ENCODE peak calls at places on chromosomes 3 and 15, in nine cellular contexts. K, F, Y, N, R, M, Z, S and A are unnamed samples.
A peak's percentile ranks its signal among the peaks of the same experiment; 100 is the strongest.

GRCh38 chr3:65226287-65226686 is 538.5 kb upstream of the ADAMTS9 start:
- DNase-seq in Z (no peak), Y (no peak), S (no peak), R (no peak), N (no peak), M (no peak), F (no peak), K (no peak), A (no peak)

GRCh38 chr3:14203521-14204079 is 25.0 kb downstream of the LSM3 start:
- DNase-seq in S (no peak), N (peak; percentile 66), Y (peak; percentile 62), Z (peak; percentile 55), K (peak; percentile 76), F (no peak), M (no peak), R (peak; percentile 56), A (peak; percentile 74)

GRCh38 chr3:120615863-120616599 is 19.9 kb downstream of the NDUFB4 start:
- DNase-seq in S (no peak), Y (no peak), R (no peak), K (peak; percentile 99), F (no peak), M (peak; percentile 40), N (peak; percentile 61), Z (no peak), A (no peak)

GRCh38 chr3:23819599-23820360 is 14.0 kb downstream of the UBE2E1 start:
- DNase-seq in R (no peak), M (no peak), S (no peak), Z (no peak), N (no peak), Y (no peak), K (no peak), F (no peak), A (no peak)

GRCh38 chr15:25671132-25671531 is 192.0 kb downstream of the ATP10A start:
- DNase-seq in F (peak; percentile 71), M (no peak), N (no peak), Y (no peak), K (peak; percentile 37), S (no peak), R (no peak), Z (no peak), A (no peak)

GRCh38 chr3:76063019-76063418 is 277.7 kb upstream of the ZNF717 start:
- DNase-seq in M (no peak), Z (no peak), F (no peak), R (no peak), S (peak; percentile 59), Y (peak; percentile 73), K (no peak), N (no peak), A (no peak)

GRCh38 chr3:170863768-170864167 is 6.2 kb downstream of the RPL22L1 start:
- DNase-seq in R (no peak), Z (no peak), K (no peak), F (no peak), N (no peak), M (no peak), S (no peak), Y (no peak), A (no peak)

GRCh38 chr3:50164056-50164455 is 8.9 kb downstream of the SEMA3F start:
- DNase-seq in R (no peak), F (peak; percentile 96), Z (no peak), K (peak; percentile 95), Y (peak; percentile 84), M (peak; percentile 41), N (no peak), S (peak; percentile 96), A (no peak)

GRCh38 chr15:58839485-58839884 is 68.4 kb downstream of the MINDY2 start:
- DNase-seq in N (no peak), Z (no peak), M (no peak), S (no peak), Y (peak; percentile 14), F (no peak), R (no peak), K (no peak), A (peak; percentile 31)

GRCh38 chr3:175199961-175200360 is 340.8 kb downstream of the NAALADL2 start:
- DNase-seq in F (no peak), Y (no peak), S (no peak), M (no peak), K (peak; percentile 4), R (no peak), N (no peak), Z (no peak), A (no peak)

GRCh38 chr3:6994081-6994668 is 133.3 kb downstream of the GRM7 start:
- DNase-seq in S (no peak), K (no peak), N (no peak), Z (no peak), M (no peak), F (no peak), Y (no peak), R (no peak), A (no peak)

GRCh38 chr3:107680698-107681097 is 157.9 kb downstream of the BBX start:
- DNase-seq in Z (no peak), M (no peak), S (no peak), Y (no peak), N (no peak), F (no peak), R (no peak), K (peak; percentile 25), A (no peak)

GRCh38 chr3:140416686-140417085 is 261.2 kb upstream of the TRIM42 start:
- DNase-seq in Y (no peak), N (no peak), M (no peak), R (no peak), Z (no peak), S (no peak), K (no peak), F (no peak), A (no peak)

GRCh38 chr3:65894679-65895078 is 144.0 kb downstream of the MAGI1 start:
- DNase-seq in Z (no peak), N (no peak), Y (peak; percentile 58), K (peak; percentile 73), S (no peak), F (no peak), M (no peak), R (no peak), A (no peak)

GRCh38 chr15:74275957-74276356 is 39.8 kb downstream of the CCDC33 start:
- DNase-seq in Z (no peak), N (no peak), S (no peak), R (no peak), Y (no peak), F (no peak), M (no peak), K (no peak), A (no peak)

GRCh38 chr15:91891101-91891500 is 37.6 kb downstream of the SLCO3A1 start:
- DNase-seq in S (no peak), Y (no peak), M (no peak), K (no peak), R (no peak), N (no peak), Z (no peak), F (no peak), A (no peak)

GRCh38 chr3:159237221-159237620 is 435.4 kb downstream of the MFSD1 start:
- DNase-seq in F (no peak), K (no peak), Y (no peak), M (no peak), S (no peak), N (no peak), Z (no peak), R (no peak), A (no peak)

GRCh38 chr3:186772281-186772885 is 11.0 kb upstream of the EIF4A2 start:
- DNase-seq in N (peak; percentile 30), F (no peak), M (no peak), S (no peak), K (no peak), Y (no peak), R (no peak), Z (no peak), A (no peak)

GRCh38 chr3:86988986-86989385 is 2.0 kb downstream of the VGLL3 start:
- DNase-seq in M (no peak), K (no peak), R (no peak), Y (no peak), S (no peak), F (no peak), Z (no peak), N (no peak), A (no peak)

GRCh38 chr3:167716920-167717319 is 17.8 kb downstream of the PDCD10 start:
- DNase-seq in M (no peak), F (no peak), S (no peak), K (no peak), R (no peak), Y (no peak), Z (no peak), N (no peak), A (no peak)

GRCh38 chr3:59937206-59937605 is 887.4 kb upstream of the CFAP20DC start:
- DNase-seq in M (no peak), K (no peak), Z (no peak), S (no peak), N (no peak), Y (no peak), R (no peak), F (no peak), A (no peak)

GRCh38 chr3:109050591-109051167 is 67.3 kb downstream of the MORC1 start:
- DNase-seq in Y (peak; percentile 23), Z (no peak), N (peak; percentile 17), R (no peak), S (no peak), M (no peak), F (no peak), K (no peak), A (peak; percentile 35)

GRCh38 chr3:177905895-177906511 is 630.2 kb upstream of the KCNMB2 start:
- DNase-seq in N (no peak), F (no peak), S (no peak), R (no peak), K (peak; percentile 82), Z (no peak), Y (peak; percentile 5), M (no peak), A (no peak)
- TF ChIP-seq CTCF in N (no peak), F (no peak), S (no peak), R (no peak), K (peak; percentile 21), Z (no peak), Y (no peak), M (peak; percentile 15), A (no peak)

GRCh38 chr15:93486407-93487117 is 397.6 kb upstream of the RGMA start:
- DNase-seq in R (no peak), Z (no peak), K (no peak), N (no peak), S (no peak), Y (no peak), M (no peak), F (no peak), A (no peak)
- TF ChIP-seq CTCF in R (no peak), Z (no peak), K (no peak), N (no peak), S (no peak), Y (no peak), M (no peak), F (no peak), A (no peak)

DNA sequence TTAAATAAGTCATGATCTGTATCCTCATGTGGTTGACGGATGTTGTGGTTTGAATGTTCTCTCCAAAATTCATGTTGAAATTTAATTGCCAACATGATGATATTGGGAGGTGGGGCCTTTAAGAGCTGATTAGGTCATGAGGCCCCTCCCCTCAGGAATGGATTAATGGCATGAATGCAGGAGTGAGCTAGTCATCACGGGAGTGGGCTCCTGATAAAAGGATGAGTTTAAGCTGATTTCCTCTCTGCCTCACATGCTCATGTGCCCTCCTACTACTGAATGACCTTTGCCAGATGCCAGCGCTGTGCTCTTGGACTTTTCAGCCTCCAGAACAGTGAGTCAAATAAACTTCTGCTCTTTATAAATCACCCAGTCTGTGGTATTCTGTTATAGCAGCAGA is 111.2 kb downstream of the MYO5A start:
- DNase-seq in Z (no peak), Y (peak; percentile 16), K (no peak), S (no peak), N (no peak), F (no peak), M (no peak), R (no peak), A (no peak)
- TF ChIP-seq CTCF in Z (no peak), Y (no peak), K (no peak), S (no peak), N (no peak), F (no peak), M (no peak), R (no peak), A (no peak)

GRCh38 chr3:11662392-11662990 is 18.8 kb upstream of the VGLL4 start:
- DNase-seq in S (no peak), R (no peak), K (peak; percentile 29), N (no peak), Y (no peak), Z (no peak), F (no peak), M (no peak), A (no peak)
- TF ChIP-seq CTCF in S (peak; percentile 62), R (peak; percentile 21), K (peak; percentile 75), N (peak; percentile 36), Y (peak; percentile 31), Z (no peak), F (no peak), M (peak; percentile 35), A (no peak)